ENCODE peak calls at places on chromosome 17, in seven cellular contexts. L, F, P, R, C, H and D are unnamed samples. For H3K27me3, the result is how much of the 10 kb centered on the place peaks cover.

GRCh38 chr17:59783221-59784016 is 76.0 kb downstream of the VMP1 start:
- DNase-seq in L (peak), F (no peak), P (no peak), R (peak), C (no peak), H (peak), D (no peak)

GRCh38 chr17:71237903-71238538 is 882.8 kb upstream of the SOX9 start:
- DNase-seq in L (peak), F (no peak), P (no peak), R (peak), C (no peak), H (peak), D (no peak)

GRCh38 chr17:7858487-7858832 is 657 bp downstream of the CYB5D1 start:
- DNase-seq in L (no peak), F (no peak), P (peak), R (no peak), C (peak), H (peak), D (peak)

GRCh38 chr17:8386841-8387240 is 3.8 kb upstream of the RPL26 start:
- DNase-seq in L (no peak), F (no peak), P (no peak), R (no peak), C (no peak), H (no peak), D (no peak)

GRCh38 chr17:58277107-58277506 is 3.6 kb downstream of the MPO start:
- DNase-seq in L (no peak), F (no peak), P (no peak), R (no peak), C (no peak), H (peak), D (no peak)

GRCh38 chr17:3861761-3862681 is 16.0 kb upstream of the NCBP3 start:
- DNase-seq in L (no peak), F (no peak), P (no peak), R (no peak), C (no peak), H (no peak), D (no peak)

GRCh38 chr17:82287013-82287848 is 13.7 kb upstream of the CSNK1D start:
- DNase-seq in L (no peak), F (no peak), P (no peak), R (no peak), C (no peak), H (no peak), D (no peak)

GRCh38 chr17:83009414-83010322 is 69.7 kb upstream of the METRNL start:
- DNase-seq in L (no peak), F (no peak), P (no peak), R (peak), C (no peak), H (no peak), D (no peak)

GRCh38 chr17:47335101-47335936 is 11.6 kb downstream of the EFCAB13 start:
- DNase-seq in L (no peak), F (no peak), P (no peak), R (no peak), C (no peak), H (no peak), D (no peak)

GRCh38 chr17:60149691-60150582 is at the start of gene CA4:
- DNase-seq in L (no peak), F (no peak), P (no peak), R (peak), C (no peak), H (no peak), D (no peak)

GRCh38 chr17:66834919-66835454 is at the start of gene CACNG5:
- DNase-seq in L (no peak), F (no peak), P (no peak), R (peak), C (no peak), H (no peak), D (no peak)

GRCh38 chr17:78414178-78415162 is 36.0 kb downstream of the PGS1 start:
- DNase-seq in L (no peak), F (no peak), P (no peak), R (no peak), C (peak), H (no peak), D (no peak)

GRCh38 chr17:72613411-72614292 is 478.8 kb downstream of the SLC39A11 start:
- DNase-seq in L (peak), F (no peak), P (no peak), R (no peak), C (no peak), H (peak), D (no peak)

GRCh38 chr17:68006797-68007196 is 10.5 kb upstream of the C17orf58 start:
- DNase-seq in L (no peak), F (no peak), P (no peak), R (no peak), C (no peak), H (no peak), D (no peak)

GRCh38 chr17:41529491-41529915 is 1.4 kb upstream of the KRT19 start:
- DNase-seq in L (no peak), F (no peak), P (no peak), R (peak), C (no peak), H (no peak), D (no peak)

GRCh38 chr17:6969323-6969726 is 26.5 kb upstream of the ALOX12 start:
- DNase-seq in L (no peak), F (no peak), P (no peak), R (no peak), C (no peak), H (peak), D (no peak)

GRCh38 chr17:74176546-74177001 is 26.9 kb upstream of the RPL38 start:
- DNase-seq in L (peak), F (peak), P (peak), R (peak), C (peak), H (peak), D (peak)

GRCh38 chr17:77140878-77141767 is at the start of gene SEC14L1:
- DNase-seq in L (peak), F (peak), P (no peak), R (peak), C (peak), H (peak), D (peak)

GRCh38 chr17:4498461-4499397 is at the start of gene SPNS2:
- DNase-seq in L (peak), F (peak), P (peak), R (peak), C (peak), H (peak), D (peak)

GRCh38 chr17:30580916-30581315 is 103.7 kb downstream of the GOSR1 start:
- DNase-seq in L (no peak), F (no peak), P (no peak), R (no peak), C (no peak), H (no peak), D (no peak)

GRCh38 chr17:83056583-83057396 is 22.6 kb upstream of the METRNL start:
- DNase-seq in L (no peak), F (peak), P (peak), R (peak), C (no peak), H (peak), D (peak)

GRCh38 chr17:33667052-33667509 is 374.0 kb upstream of the ASIC2 start:
- DNase-seq in L (no peak), F (no peak), P (no peak), R (no peak), C (no peak), H (peak), D (no peak)

GRCh38 chr17:61400058-61400785 is 579 bp downstream of the TBX2 start:
- DNase-seq in L (peak), F (no peak), P (no peak), R (peak), C (no peak), H (peak), D (no peak)

GRCh38 chr17:71709271-71709670 is 411.5 kb upstream of the SOX9 start:
- DNase-seq in L (no peak), F (no peak), P (no peak), R (no peak), C (no peak), H (no peak), D (no peak)

GRCh38 chr17:35314415-35315216 is 58.8 kb downstream of the SLFN11 start:
- DNase-seq in L (no peak), F (no peak), P (no peak), R (peak), C (no peak), H (no peak), D (no peak)

GRCh38 chr17:8628172-8628571 is 2.4 kb downstream of the MYH10 start:
- DNase-seq in L (no peak), F (no peak), P (no peak), R (no peak), C (no peak), H (no peak), D (no peak)

GRCh38 chr17:56723471-56723870 is 110.2 kb downstream of the C17orf67 start:
- DNase-seq in L (no peak), F (no peak), P (no peak), R (no peak), C (no peak), H (no peak), D (no peak)

GRCh38 chr17:7111784-7112526 is 2.7 kb downstream of the ASGR2 start:
- DNase-seq in L (no peak), F (no peak), P (no peak), R (no peak), C (no peak), H (no peak), D (no peak)

GRCh38 chr17:61482467-61482866 is 30.2 kb downstream of the TBX4 start:
- DNase-seq in L (no peak), F (no peak), P (no peak), R (no peak), C (no peak), H (no peak), D (no peak)

GRCh38 chr17:80176757-80177156 is 6.9 kb downstream of the CARD14 start:
- DNase-seq in L (no peak), F (no peak), P (no peak), R (no peak), C (no peak), H (no peak), D (no peak)

GRCh38 chr17:5947701-5948180 is 122.4 kb upstream of the WSCD1 start:
- DNase-seq in L (peak), F (no peak), P (no peak), R (no peak), C (no peak), H (peak), D (no peak)
- H3K27me3 ChIP-seq in L (under half), F (under half), P (under half), R (under half), C (under half), H (under half), D (under half)

GRCh38 chr17:731943-732787 is at the start of gene TLCD3A:
- DNase-seq in L (peak), F (peak), P (peak), R (peak), C (peak), H (peak), D (peak)

GRCh38 chr17:728911-729310 is 3.5 kb upstream of the TLCD3A start:
- DNase-seq in L (peak), F (peak), P (no peak), R (no peak), C (no peak), H (peak), D (no peak)

GRCh38 chr17:737561-738113 is 5.2 kb downstream of the TLCD3A start:
- DNase-seq in L (peak), F (no peak), P (no peak), R (no peak), C (no peak), H (no peak), D (no peak)

GRCh38 chr17:733743-734142 is 1.3 kb downstream of the TLCD3A start:
- DNase-seq in L (no peak), F (no peak), P (no peak), R (no peak), C (no peak), H (no peak), D (no peak)

DNA sequence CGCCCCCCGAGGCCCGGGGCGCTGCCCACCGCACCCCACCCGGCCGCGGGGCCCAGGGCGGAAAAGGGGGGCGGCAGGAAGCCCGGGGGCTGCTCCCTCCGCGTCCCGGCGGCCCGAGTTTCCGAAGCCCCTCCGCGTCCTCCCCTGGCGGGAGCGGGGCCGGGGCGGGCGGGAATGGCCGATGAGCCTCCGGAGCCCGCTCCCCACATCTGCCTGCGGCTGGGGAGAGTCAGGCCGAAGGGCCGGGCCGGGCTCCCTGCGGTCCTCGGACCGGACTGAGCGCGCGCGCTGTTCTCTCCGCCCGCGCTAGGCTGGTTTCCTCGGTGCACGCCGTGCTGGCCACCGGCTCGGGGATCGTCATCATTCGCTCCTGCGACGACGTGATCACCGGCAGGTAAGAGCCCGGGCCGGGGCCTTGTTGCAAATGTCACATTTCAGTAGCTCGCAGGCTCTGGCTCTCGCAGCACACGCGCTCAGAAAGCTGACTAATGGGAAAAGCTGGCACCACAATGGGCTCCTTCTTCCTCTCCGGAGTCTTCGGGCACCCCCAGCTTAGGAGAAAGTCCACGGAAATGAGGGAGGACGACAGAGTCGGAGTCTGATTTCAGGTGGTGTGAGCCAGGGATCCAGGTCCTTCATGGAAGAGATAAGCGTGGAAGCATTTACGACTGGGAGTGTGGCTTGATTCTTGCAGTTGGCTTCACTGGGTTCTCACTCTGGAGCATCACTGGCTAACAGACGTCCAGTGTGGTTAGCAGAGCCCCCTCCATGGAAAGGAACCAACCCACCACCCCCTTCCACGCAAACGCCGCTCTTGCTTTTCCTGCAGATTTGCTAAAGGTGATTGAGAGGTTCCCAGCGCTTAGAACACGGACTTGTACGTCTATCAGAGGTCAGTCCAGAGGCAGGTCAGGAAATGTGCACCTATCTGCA is 658 bp downstream of the TLCD3A start:
- DNase-seq in L (peak), F (peak), P (peak), R (peak), C (peak), H (peak), D (peak)
- H3K4me3 ChIP-seq in L (peak), F (peak), P (peak), R (peak), C (peak), H (peak), D (peak)

GRCh38 chr17:44375196-44376017 is 11.8 kb upstream of the FAM171A2 start:
- DNase-seq in L (no peak), F (no peak), P (no peak), R (peak), C (no peak), H (no peak), D (no peak)

GRCh38 chr17:44378171-44378705 is 11.2 kb downstream of the ITGA2B start:
- DNase-seq in L (no peak), F (no peak), P (no peak), R (no peak), C (no peak), H (no peak), D (no peak)

GRCh38 chr17:44374306-44375195 is 10.9 kb upstream of the FAM171A2 start:
- DNase-seq in L (no peak), F (no peak), P (no peak), R (peak), C (no peak), H (no peak), D (no peak)

GRCh38 chr17:44376124-44376523 is 12.5 kb upstream of the FAM171A2 start:
- DNase-seq in L (no peak), F (no peak), P (peak), R (peak), C (no peak), H (peak), D (no peak)

GRCh38 chr17:44376779-44377178 is 12.7 kb downstream of the ITGA2B start:
- DNase-seq in L (no peak), F (no peak), P (no peak), R (no peak), C (no peak), H (no peak), D (no peak)
- TF ChIP-seq CTCF in L (no peak), F (no peak), P (no peak), R (no peak), C (no peak), H (no peak), D (no peak)

GRCh38 chr17:27548369-27548768 is 82.6 kb upstream of the LGALS9 start:
- DNase-seq in L (no peak), F (no peak), P (no peak), R (no peak), C (no peak), H (no peak), D (no peak)

GRCh38 chr17:27549251-27549919 is 81.6 kb upstream of the LGALS9 start:
- DNase-seq in L (no peak), F (peak), P (peak), R (no peak), C (no peak), H (no peak), D (peak)

GRCh38 chr17:27546624-27547300 is 84.2 kb upstream of the LGALS9 start:
- DNase-seq in L (no peak), F (no peak), P (no peak), R (no peak), C (no peak), H (no peak), D (no peak)

GRCh38 chr17:27545562-27546229 is 85.3 kb upstream of the LGALS9 start:
- DNase-seq in L (no peak), F (no peak), P (no peak), R (no peak), C (no peak), H (no peak), D (no peak)

GRCh38 chr17:27547301-27547683 is 83.7 kb upstream of the LGALS9 start:
- DNase-seq in L (no peak), F (no peak), P (no peak), R (no peak), C (no peak), H (no peak), D (no peak)
- H3K27me3 ChIP-seq in L (under half), F (under half), P (under half), R (under half), C (under half), H (under half), D (under half)

DNA sequence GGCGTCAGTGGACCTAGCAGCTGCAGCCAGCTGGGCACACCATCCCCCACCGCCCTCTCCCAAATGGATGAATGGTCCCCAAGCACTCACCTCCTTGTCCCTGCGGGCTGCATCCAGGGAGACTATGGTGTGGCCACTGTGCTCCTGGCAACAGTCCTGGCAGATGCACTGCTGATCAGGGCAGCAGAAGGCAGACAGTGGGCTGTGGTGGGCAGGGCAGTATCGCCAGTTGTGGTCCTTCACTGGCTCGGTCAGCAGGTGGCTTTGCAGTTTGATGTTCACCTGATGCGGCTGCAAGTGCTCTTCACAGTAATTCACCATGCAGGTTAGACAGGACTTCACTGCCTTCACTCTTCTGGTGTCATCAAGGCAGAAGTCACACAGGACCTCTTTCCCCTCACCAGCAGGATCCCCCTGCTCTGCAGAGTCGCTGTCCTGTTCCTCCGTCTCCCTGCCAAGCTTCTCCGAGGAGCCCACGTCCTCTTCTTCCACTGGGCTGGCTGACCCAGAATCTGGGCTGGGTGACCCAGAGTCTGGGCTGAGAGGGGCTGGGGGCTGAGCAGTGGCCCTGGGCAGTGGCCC is 31.6 kb upstream of the FBXW10B start:
- DNase-seq in L (no peak), F (no peak), P (no peak), R (peak), C (no peak), H (peak), D (no peak)
- H3K4me3 ChIP-seq in L (peak), F (peak), P (peak), R (peak), C (peak), H (peak), D (peak)

DNA sequence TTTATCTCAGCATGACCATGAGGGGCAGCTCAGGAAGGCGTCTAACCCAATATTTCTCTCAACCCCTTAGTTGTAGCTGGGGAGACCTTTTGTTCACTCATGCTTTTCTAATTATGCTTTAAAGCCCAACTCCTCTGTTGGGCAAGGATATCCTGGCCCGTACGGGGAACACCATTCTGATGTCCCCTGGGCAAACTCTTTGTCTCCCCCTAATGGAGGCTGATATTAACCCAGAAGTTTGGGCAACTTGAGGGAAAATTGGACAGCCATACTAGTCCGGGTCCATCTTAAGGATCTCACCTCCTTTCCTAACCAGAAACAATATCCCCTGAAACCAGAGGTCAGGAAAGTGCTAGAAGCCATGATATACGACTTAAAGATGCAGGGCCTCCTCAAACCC is 143.7 kb upstream of the COX10 start:
- DNase-seq in L (no peak), F (no peak), P (no peak), R (no peak), C (no peak), H (peak), D (no peak)
- TF ChIP-seq CTCF in L (no peak), F (no peak), P (no peak), R (peak), C (no peak), H (peak), D (no peak)

GRCh38 chr17:39781814-39782213 is 44.1 kb downstream of the GRB7 start:
- DNase-seq in L (no peak), F (no peak), P (no peak), R (no peak), C (no peak), H (no peak), D (no peak)
- H3K27me3 ChIP-seq in L (under half), F (under half), P (under half), R (half or more), C (under half), H (under half), D (under half)

GRCh38 chr17:64247836-64248235 is 15.2 kb downstream of the TEX2 start:
- DNase-seq in L (no peak), F (no peak), P (no peak), R (no peak), C (no peak), H (no peak), D (no peak)
- H3K4me3 ChIP-seq in L (no peak), F (no peak), P (no peak), R (no peak), C (no peak), H (no peak), D (no peak)

GRCh38 chr17:38579934-38580333 is 25.8 kb downstream of the SRCIN1 start:
- DNase-seq in L (peak), F (peak), P (no peak), R (peak), C (no peak), H (peak), D (peak)
- TF ChIP-seq CTCF in L (peak), F (no peak), P (no peak), R (peak), C (no peak), H (peak), D (peak)